ENCODE peak calls at places on chromosomes 11 and 22, in eight cellular contexts. One of them, this sample, is unnamed.

GRCh38 chr11:131486100-131486499 is 115.7 kb downstream of the NTM start:
- DNase-seq in SK-N-DZ: no peak
- DNase-seq in fibroblast of pulmonary artery: no peak
- DNase-seq in NCI-H774: no peak
- DNase-seq in T-helper 2 cell: no peak
- DNase-seq in EL: no peak
- DNase-seq in NCI-H1436: no peak
- DNase-seq in activated naive CD4-positive, alpha-beta T cell treated with Interleukin-2 at 50 U/mL for 16 hours: no peak
- DNase-seq in this sample: no peak

GRCh38 chr11:113991170-113991569 is 16.3 kb downstream of the HTR3A start:
- DNase-seq in SK-N-DZ: no peak
- DNase-seq in fibroblast of pulmonary artery: peak
- DNase-seq in NCI-H774: no peak
- DNase-seq in T-helper 2 cell: no peak
- DNase-seq in EL: peak
- DNase-seq in NCI-H1436: no peak
- DNase-seq in activated naive CD4-positive, alpha-beta T cell treated with Interleukin-2 at 50 U/mL for 16 hours: no peak
- DNase-seq in this sample: no peak

GRCh38 chr22:46830841-46831240 is 68.4 kb downstream of the TBC1D22A start:
- DNase-seq in SK-N-DZ: no peak
- DNase-seq in fibroblast of pulmonary artery: no peak
- DNase-seq in NCI-H774: no peak
- DNase-seq in T-helper 2 cell: no peak
- DNase-seq in EL: peak
- DNase-seq in NCI-H1436: no peak
- DNase-seq in activated naive CD4-positive, alpha-beta T cell treated with Interleukin-2 at 50 U/mL for 16 hours: no peak
- DNase-seq in this sample: no peak

GRCh38 chr11:79609511-79609910 is 168.7 kb upstream of the TENM4 start:
- DNase-seq in SK-N-DZ: no peak
- DNase-seq in fibroblast of pulmonary artery: no peak
- DNase-seq in NCI-H774: no peak
- DNase-seq in T-helper 2 cell: no peak
- DNase-seq in EL: no peak
- DNase-seq in NCI-H1436: no peak
- DNase-seq in activated naive CD4-positive, alpha-beta T cell treated with Interleukin-2 at 50 U/mL for 16 hours: no peak
- DNase-seq in this sample: no peak

GRCh38 chr11:61273151-61274078 is 21.7 kb downstream of the VWCE start:
- DNase-seq in SK-N-DZ: no peak
- DNase-seq in fibroblast of pulmonary artery: no peak
- DNase-seq in NCI-H774: no peak
- DNase-seq in T-helper 2 cell: no peak
- DNase-seq in EL: no peak
- DNase-seq in NCI-H1436: no peak
- DNase-seq in activated naive CD4-positive, alpha-beta T cell treated with Interleukin-2 at 50 U/mL for 16 hours: no peak
- DNase-seq in this sample: no peak

GRCh38 chr11:86969258-86969657 is 14.1 kb upstream of the FZD4 start:
- DNase-seq in SK-N-DZ: no peak
- DNase-seq in fibroblast of pulmonary artery: no peak
- DNase-seq in NCI-H774: no peak
- DNase-seq in T-helper 2 cell: no peak
- DNase-seq in EL: no peak
- DNase-seq in NCI-H1436: no peak
- DNase-seq in activated naive CD4-positive, alpha-beta T cell treated with Interleukin-2 at 50 U/mL for 16 hours: no peak
- DNase-seq in this sample: no peak

GRCh38 chr11:34783816-34784317 is 132.3 kb downstream of the APIP start:
- DNase-seq in SK-N-DZ: no peak
- DNase-seq in fibroblast of pulmonary artery: no peak
- DNase-seq in NCI-H774: no peak
- DNase-seq in T-helper 2 cell: no peak
- DNase-seq in EL: no peak
- DNase-seq in NCI-H1436: no peak
- DNase-seq in activated naive CD4-positive, alpha-beta T cell treated with Interleukin-2 at 50 U/mL for 16 hours: no peak
- DNase-seq in this sample: no peak

GRCh38 chr11:119488256-119488995 is 65.5 kb upstream of the THY1 start:
- DNase-seq in SK-N-DZ: no peak
- DNase-seq in fibroblast of pulmonary artery: no peak
- DNase-seq in NCI-H774: no peak
- DNase-seq in T-helper 2 cell: no peak
- DNase-seq in EL: no peak
- DNase-seq in NCI-H1436: no peak
- DNase-seq in activated naive CD4-positive, alpha-beta T cell treated with Interleukin-2 at 50 U/mL for 16 hours: no peak
- DNase-seq in this sample: no peak

GRCh38 chr11:72744474-72744873 is 7.7 kb downstream of the ARAP1 start:
- DNase-seq in SK-N-DZ: no peak
- DNase-seq in fibroblast of pulmonary artery: no peak
- DNase-seq in NCI-H774: no peak
- DNase-seq in T-helper 2 cell: no peak
- DNase-seq in EL: no peak
- DNase-seq in NCI-H1436: no peak
- DNase-seq in activated naive CD4-positive, alpha-beta T cell treated with Interleukin-2 at 50 U/mL for 16 hours: no peak
- DNase-seq in this sample: no peak

GRCh38 chr11:115965754-115966504 is 461.7 kb upstream of the CADM1 start:
- DNase-seq in SK-N-DZ: peak
- DNase-seq in fibroblast of pulmonary artery: no peak
- DNase-seq in NCI-H774: peak
- DNase-seq in T-helper 2 cell: no peak
- DNase-seq in EL: no peak
- DNase-seq in NCI-H1436: no peak
- DNase-seq in activated naive CD4-positive, alpha-beta T cell treated with Interleukin-2 at 50 U/mL for 16 hours: no peak
- DNase-seq in this sample: no peak

GRCh38 chr11:72762641-72763304 is 10.6 kb upstream of the ARAP1 start:
- DNase-seq in SK-N-DZ: no peak
- DNase-seq in fibroblast of pulmonary artery: no peak
- DNase-seq in NCI-H774: no peak
- DNase-seq in T-helper 2 cell: no peak
- DNase-seq in EL: no peak
- DNase-seq in NCI-H1436: no peak
- DNase-seq in activated naive CD4-positive, alpha-beta T cell treated with Interleukin-2 at 50 U/mL for 16 hours: peak
- DNase-seq in this sample: no peak

GRCh38 chr11:45110562-45110961 is 35.9 kb upstream of the PRDM11 start:
- DNase-seq in SK-N-DZ: peak
- DNase-seq in fibroblast of pulmonary artery: peak
- DNase-seq in NCI-H774: peak
- DNase-seq in T-helper 2 cell: no peak
- DNase-seq in EL: peak
- DNase-seq in NCI-H1436: peak
- DNase-seq in activated naive CD4-positive, alpha-beta T cell treated with Interleukin-2 at 50 U/mL for 16 hours: no peak
- DNase-seq in this sample: no peak

GRCh38 chr11:73320786-73321325 is 12.8 kb downstream of the ARHGEF17 start:
- DNase-seq in SK-N-DZ: no peak
- DNase-seq in fibroblast of pulmonary artery: peak
- DNase-seq in NCI-H774: no peak
- DNase-seq in T-helper 2 cell: no peak
- DNase-seq in EL: peak
- DNase-seq in NCI-H1436: no peak
- DNase-seq in activated naive CD4-positive, alpha-beta T cell treated with Interleukin-2 at 50 U/mL for 16 hours: no peak
- DNase-seq in this sample: no peak

GRCh38 chr11:110071197-110071596 is 22.0 kb upstream of the ZC3H12C start:
- DNase-seq in SK-N-DZ: no peak
- DNase-seq in fibroblast of pulmonary artery: no peak
- DNase-seq in NCI-H774: no peak
- DNase-seq in T-helper 2 cell: no peak
- DNase-seq in EL: no peak
- DNase-seq in NCI-H1436: no peak
- DNase-seq in activated naive CD4-positive, alpha-beta T cell treated with Interleukin-2 at 50 U/mL for 16 hours: no peak
- DNase-seq in this sample: no peak

GRCh38 chr11:74687237-74688005 is 43.8 kb downstream of the CHRDL2 start:
- DNase-seq in SK-N-DZ: no peak
- DNase-seq in fibroblast of pulmonary artery: no peak
- DNase-seq in NCI-H774: no peak
- DNase-seq in T-helper 2 cell: no peak
- DNase-seq in EL: peak
- DNase-seq in NCI-H1436: no peak
- DNase-seq in activated naive CD4-positive, alpha-beta T cell treated with Interleukin-2 at 50 U/mL for 16 hours: no peak
- DNase-seq in this sample: no peak

GRCh38 chr22:49724893-49725489 is 102.7 kb downstream of the BRD1 start:
- DNase-seq in SK-N-DZ: peak
- DNase-seq in fibroblast of pulmonary artery: peak
- DNase-seq in NCI-H774: peak
- DNase-seq in T-helper 2 cell: peak
- DNase-seq in EL: peak
- DNase-seq in NCI-H1436: peak
- DNase-seq in activated naive CD4-positive, alpha-beta T cell treated with Interleukin-2 at 50 U/mL for 16 hours: peak
- DNase-seq in this sample: peak

GRCh38 chr11:118142081-118142480 is 10.5 kb downstream of the SCN4B start:
- DNase-seq in SK-N-DZ: no peak
- DNase-seq in fibroblast of pulmonary artery: no peak
- DNase-seq in NCI-H774: no peak
- DNase-seq in T-helper 2 cell: no peak
- DNase-seq in EL: peak
- DNase-seq in NCI-H1436: no peak
- DNase-seq in activated naive CD4-positive, alpha-beta T cell treated with Interleukin-2 at 50 U/mL for 16 hours: no peak
- DNase-seq in this sample: no peak

GRCh38 chr22:20779813-20780148 is 5.9 kb downstream of the SERPIND1 start:
- DNase-seq in SK-N-DZ: no peak
- DNase-seq in fibroblast of pulmonary artery: peak
- DNase-seq in NCI-H774: no peak
- DNase-seq in T-helper 2 cell: no peak
- DNase-seq in EL: peak
- DNase-seq in NCI-H1436: no peak
- DNase-seq in activated naive CD4-positive, alpha-beta T cell treated with Interleukin-2 at 50 U/mL for 16 hours: no peak
- DNase-seq in this sample: no peak

GRCh38 chr22:25420471-25420924 is 144.0 kb upstream of the GRK3 start:
- DNase-seq in SK-N-DZ: no peak
- DNase-seq in fibroblast of pulmonary artery: no peak
- DNase-seq in NCI-H774: no peak
- DNase-seq in T-helper 2 cell: no peak
- DNase-seq in EL: no peak
- DNase-seq in NCI-H1436: no peak
- DNase-seq in activated naive CD4-positive, alpha-beta T cell treated with Interleukin-2 at 50 U/mL for 16 hours: no peak
- DNase-seq in this sample: no peak

GRCh38 chr11:14642873-14643696 is 519 bp upstream of the PDE3B start:
- DNase-seq in SK-N-DZ: peak
- DNase-seq in fibroblast of pulmonary artery: no peak
- DNase-seq in NCI-H774: no peak
- DNase-seq in T-helper 2 cell: no peak
- DNase-seq in EL: no peak
- DNase-seq in NCI-H1436: no peak
- DNase-seq in activated naive CD4-positive, alpha-beta T cell treated with Interleukin-2 at 50 U/mL for 16 hours: no peak
- DNase-seq in this sample: no peak

GRCh38 chr11:19187880-19188279 is 13.9 kb downstream of the CSRP3 start:
- DNase-seq in SK-N-DZ: no peak
- DNase-seq in fibroblast of pulmonary artery: no peak
- DNase-seq in NCI-H774: no peak
- DNase-seq in T-helper 2 cell: no peak
- DNase-seq in EL: no peak
- DNase-seq in NCI-H1436: no peak
- DNase-seq in activated naive CD4-positive, alpha-beta T cell treated with Interleukin-2 at 50 U/mL for 16 hours: no peak
- DNase-seq in this sample: no peak

GRCh38 chr22:28759861-28760560 is 12.5 kb upstream of the CCDC117 start:
- DNase-seq in SK-N-DZ: no peak
- DNase-seq in fibroblast of pulmonary artery: no peak
- DNase-seq in NCI-H774: no peak
- DNase-seq in T-helper 2 cell: no peak
- DNase-seq in EL: no peak
- DNase-seq in NCI-H1436: no peak
- DNase-seq in activated naive CD4-positive, alpha-beta T cell treated with Interleukin-2 at 50 U/mL for 16 hours: no peak
- DNase-seq in this sample: no peak

GRCh38 chr11:57402188-57403066 is 12.0 kb upstream of the PRG2 start:
- DNase-seq in SK-N-DZ: no peak
- DNase-seq in fibroblast of pulmonary artery: no peak
- DNase-seq in NCI-H774: no peak
- DNase-seq in T-helper 2 cell: no peak
- DNase-seq in EL: peak
- DNase-seq in NCI-H1436: no peak
- DNase-seq in activated naive CD4-positive, alpha-beta T cell treated with Interleukin-2 at 50 U/mL for 16 hours: no peak
- DNase-seq in this sample: no peak

GRCh38 chr11:6194065-6194581 is 4.9 kb upstream of the OR52W1 start:
- DNase-seq in SK-N-DZ: no peak
- DNase-seq in fibroblast of pulmonary artery: no peak
- DNase-seq in NCI-H774: no peak
- DNase-seq in T-helper 2 cell: no peak
- DNase-seq in EL: no peak
- DNase-seq in NCI-H1436: no peak
- DNase-seq in activated naive CD4-positive, alpha-beta T cell treated with Interleukin-2 at 50 U/mL for 16 hours: no peak
- DNase-seq in this sample: no peak

GRCh38 chr11:119340335-119341221 is at the start of gene C1QTNF5:
- DNase-seq in SK-N-DZ: no peak
- DNase-seq in fibroblast of pulmonary artery: peak
- DNase-seq in NCI-H774: no peak
- DNase-seq in T-helper 2 cell: no peak
- DNase-seq in EL: peak
- DNase-seq in NCI-H1436: no peak
- DNase-seq in activated naive CD4-positive, alpha-beta T cell treated with Interleukin-2 at 50 U/mL for 16 hours: no peak
- DNase-seq in this sample: no peak

GRCh38 chr11:68658097-68658496 is 26.2 kb upstream of the GAL start:
- DNase-seq in SK-N-DZ: no peak
- DNase-seq in fibroblast of pulmonary artery: no peak
- DNase-seq in NCI-H774: no peak
- DNase-seq in T-helper 2 cell: no peak
- DNase-seq in EL: no peak
- DNase-seq in NCI-H1436: no peak
- DNase-seq in activated naive CD4-positive, alpha-beta T cell treated with Interleukin-2 at 50 U/mL for 16 hours: no peak
- DNase-seq in this sample: no peak

GRCh38 chr22:30290679-30291333 is 1.5 kb upstream of the CASTOR1 start:
- DNase-seq in SK-N-DZ: peak
- DNase-seq in fibroblast of pulmonary artery: peak
- DNase-seq in NCI-H774: peak
- DNase-seq in T-helper 2 cell: no peak
- DNase-seq in EL: peak
- DNase-seq in NCI-H1436: no peak
- DNase-seq in activated naive CD4-positive, alpha-beta T cell treated with Interleukin-2 at 50 U/mL for 16 hours: no peak
- DNase-seq in this sample: no peak

GRCh38 chr11:80297808-80298460 is 857.1 kb upstream of the TENM4 start:
- DNase-seq in SK-N-DZ: no peak
- DNase-seq in fibroblast of pulmonary artery: peak
- DNase-seq in NCI-H774: no peak
- DNase-seq in T-helper 2 cell: no peak
- DNase-seq in EL: peak
- DNase-seq in NCI-H1436: no peak
- DNase-seq in activated naive CD4-positive, alpha-beta T cell treated with Interleukin-2 at 50 U/mL for 16 hours: no peak
- DNase-seq in this sample: no peak

GRCh38 chr22:30858976-30859713 is 109.4 kb downstream of the MORC2 start:
- DNase-seq in SK-N-DZ: no peak
- DNase-seq in fibroblast of pulmonary artery: no peak
- DNase-seq in NCI-H774: no peak
- DNase-seq in T-helper 2 cell: no peak
- DNase-seq in EL: no peak
- DNase-seq in NCI-H1436: no peak
- DNase-seq in activated naive CD4-positive, alpha-beta T cell treated with Interleukin-2 at 50 U/mL for 16 hours: no peak
- DNase-seq in this sample: no peak

GRCh38 chr11:5364214-5364613 is 12.9 kb downstream of the OR51B6 start:
- DNase-seq in SK-N-DZ: no peak
- DNase-seq in fibroblast of pulmonary artery: peak
- DNase-seq in NCI-H774: no peak
- DNase-seq in T-helper 2 cell: no peak
- DNase-seq in EL: peak
- DNase-seq in NCI-H1436: no peak
- DNase-seq in activated naive CD4-positive, alpha-beta T cell treated with Interleukin-2 at 50 U/mL for 16 hours: no peak
- DNase-seq in this sample: no peak

GRCh38 chr11:44561275-44561781 is 4.1 kb upstream of the CD82 start:
- DNase-seq in SK-N-DZ: no peak
- DNase-seq in fibroblast of pulmonary artery: no peak
- DNase-seq in NCI-H774: no peak
- DNase-seq in T-helper 2 cell: no peak
- DNase-seq in EL: peak
- DNase-seq in NCI-H1436: no peak
- DNase-seq in activated naive CD4-positive, alpha-beta T cell treated with Interleukin-2 at 50 U/mL for 16 hours: no peak
- DNase-seq in this sample: no peak

GRCh38 chr11:70126494-70126893 is 48.4 kb downstream of the ANO1 start:
- DNase-seq in SK-N-DZ: no peak
- DNase-seq in fibroblast of pulmonary artery: no peak
- DNase-seq in NCI-H774: no peak
- DNase-seq in T-helper 2 cell: no peak
- DNase-seq in EL: no peak
- DNase-seq in NCI-H1436: no peak
- DNase-seq in activated naive CD4-positive, alpha-beta T cell treated with Interleukin-2 at 50 U/mL for 16 hours: no peak
- DNase-seq in this sample: no peak

GRCh38 chr22:22681221-22681739 is 36.9 kb downstream of the GGTLC2 start:
- DNase-seq in SK-N-DZ: peak
- DNase-seq in fibroblast of pulmonary artery: peak
- DNase-seq in NCI-H774: no peak
- DNase-seq in T-helper 2 cell: no peak
- DNase-seq in EL: peak
- DNase-seq in NCI-H1436: peak
- DNase-seq in activated naive CD4-positive, alpha-beta T cell treated with Interleukin-2 at 50 U/mL for 16 hours: no peak
- DNase-seq in this sample: no peak

This sample was measured in stimulated activated CD4-positive, alpha-beta T cell treated with anti-CD3 and anti-CD28 coated beads, Interleukin-4, amount 100 ng/mL, for 1 hour.